ENCODE peak calls at places on chromosomes 2 and 18, in nine cellular contexts. U is fibroblast of the conjunctiva; M is 8988T; E is activated CD8-positive, alpha-beta memory T cell treated with anti-CD3 and anti-CD28 coated beads, Interleukin-2, amount 50 U/mL, for 48 hours; K is NCI-H1092 treated with DMSO at 0.1 percent for 48 hours; B is Daoy; O is GM06990; A is AG04449; I is omental fat pad. W is an unnamed sample.

GRCh38 chr2:222756362-222756831 is 84.9 kb downstream of the MOGAT1 start:
- DNase-seq in M (no peak), B (no peak), E (no peak), U (no peak), I (no peak), O (no peak), A (no peak), K (no peak), W (no peak)

GRCh38 chr2:43341959-43342757 is 115.8 kb upstream of the ZFP36L2 start:
- DNase-seq in E (no peak), O (no peak), K (no peak), M (no peak), U (no peak), I (no peak), B (no peak), A (no peak), W (no peak)

GRCh38 chr2:12764075-12764722 is 47.5 kb downstream of the TRIB2 start:
- DNase-seq in U (peak), A (no peak), I (no peak), E (no peak), B (peak), K (no peak), M (no peak), O (no peak), W (no peak)

GRCh38 chr2:26562811-26563645 is 78.1 kb downstream of the CIB4 start:
- DNase-seq in O (no peak), E (peak), A (no peak), M (peak), I (no peak), U (no peak), B (peak), K (peak), W (no peak)

GRCh38 chr2:102704531-102704930 is 57.3 kb upstream of the TMEM182 start:
- DNase-seq in I (no peak), A (no peak), M (no peak), B (no peak), K (no peak), U (no peak), E (no peak), O (no peak), W (no peak)

GRCh38 chr18:58080516-58080915 is 36.5 kb downstream of the NEDD4L start:
- DNase-seq in O (no peak), B (no peak), M (no peak), K (no peak), A (no peak), I (no peak), E (no peak), U (no peak), W (no peak)

GRCh38 chr18:36179562-36180334 is 7.5 kb upstream of the MOCOS start:
- DNase-seq in A (no peak), U (peak), K (no peak), E (no peak), M (no peak), O (no peak), I (peak), B (no peak), W (no peak)

GRCh38 chr18:54712315-54712714 is 116.0 kb upstream of the RAB27B start:
- DNase-seq in I (no peak), K (no peak), B (peak), M (no peak), O (no peak), E (no peak), U (peak), A (peak), W (no peak)

GRCh38 chr2:219689676-219690628 is 62.5 kb downstream of the SLC4A3 start:
- DNase-seq in A (no peak), K (peak), M (no peak), U (peak), E (peak), O (no peak), B (peak), I (no peak), W (peak)

GRCh38 chr2:236571161-236571560 is 1.5 kb downstream of the ACKR3 start:
- DNase-seq in E (no peak), I (no peak), O (no peak), B (no peak), U (no peak), M (no peak), K (no peak), A (no peak), W (no peak)

GRCh38 chr2:147430408-147430807 is 414.4 kb upstream of the ACVR2A start:
- DNase-seq in M (no peak), O (no peak), I (no peak), K (peak), E (no peak), A (no peak), U (no peak), B (no peak), W (no peak)

GRCh38 chr2:186841940-186842339 is 7.0 kb downstream of the ZSWIM2 start:
- DNase-seq in M (no peak), O (no peak), I (no peak), E (no peak), U (peak), K (no peak), A (peak), B (peak), W (no peak)

GRCh38 chr18:51569153-51569552 is 371.7 kb upstream of the MEX3C start:
- DNase-seq in A (no peak), O (no peak), B (no peak), M (no peak), K (peak), U (no peak), I (no peak), E (no peak), W (no peak)

GRCh38 chr2:12168354-12169059 is 422.1 kb downstream of the LPIN1 start:
- DNase-seq in K (no peak), E (no peak), U (no peak), M (no peak), A (no peak), B (no peak), I (no peak), O (no peak), W (no peak)

GRCh38 chr2:240983996-240984498 is 14.4 kb upstream of the SNED1 start:
- DNase-seq in I (no peak), M (no peak), A (no peak), K (no peak), B (no peak), U (no peak), O (no peak), E (no peak), W (no peak)

GRCh38 chr2:239832101-239832994 is 192.8 kb downstream of the NDUFA10 start:
- DNase-seq in E (peak), A (no peak), K (no peak), O (no peak), U (no peak), B (no peak), I (no peak), M (no peak), W (no peak)

W was measured in immature natural killer cell.